ENCODE peak calls at places on chromosomes 12 and 14, in four cellular contexts. Y is head of caudate nucleus, V is stomach, W is sciatic nerve. U is an unnamed sample.
A peak's percentile ranks its signal among the peaks of the same experiment; 100 is the strongest.

GRCh38 chr12:96425973-96426372 is 25.7 kb upstream of the CDK17 start:
- DNase-seq in Y (no peak), V (no peak), W (no peak), U (no peak)

GRCh38 chr12:56935157-56935556 is 949 bp upstream of the SDR9C7 start:
- DNase-seq in Y (no peak), V (no peak), W (no peak), U (no peak)

GRCh38 chr12:108418162-108418561 is 79.1 kb upstream of the CMKLR1 start:
- DNase-seq in Y (no peak), V (no peak), W (no peak), U (no peak)

GRCh38 chr12:32171211-32171610 is 64.6 kb downstream of the BICD1 start:
- DNase-seq in Y (no peak), V (no peak), W (no peak), U (no peak)

GRCh38 chr12:49503674-49504180 is 35.1 kb upstream of the KCNH3 start:
- DNase-seq in Y (no peak), V (peak; percentile 70), W (no peak), U (no peak)

GRCh38 chr12:131832393-131833231 is 4.4 kb downstream of the MMP17 start:
- DNase-seq in Y (peak; percentile 80), V (no peak), W (peak; percentile 84), U (no peak)

GRCh38 chr12:27771470-27772327 is 8.3 kb upstream of the KLHL42 start:
- DNase-seq in Y (no peak), V (no peak), W (no peak), U (no peak)

GRCh38 chr14:58014778-58015177 is 137.2 kb downstream of the ARMH4 start:
- DNase-seq in Y (no peak), V (no peak), W (no peak), U (no peak)

GRCh38 chr12:54262403-54262925 is 17.5 kb downstream of the CBX5 start:
- DNase-seq in Y (no peak), V (no peak), W (no peak), U (no peak)

GRCh38 chr12:116385486-116386217 is 108.2 kb upstream of the MED13L start:
- DNase-seq in Y (no peak), V (no peak), W (no peak), U (no peak)

GRCh38 chr12:127351481-127352010 is 915.4 kb upstream of the TMEM132C start:
- DNase-seq in Y (no peak), V (no peak), W (no peak), U (no peak)

GRCh38 chr12:75818863-75819262 is 212.7 kb downstream of the PHLDA1 start:
- DNase-seq in Y (no peak), V (no peak), W (no peak), U (no peak)

GRCh38 chr14:22848391-22849164 is 12.2 kb downstream of the MMP14 start:
- DNase-seq in Y (no peak), V (peak; percentile 44), W (peak; percentile 86), U (peak; percentile 28)

GRCh38 chr12:81077686-81078441 is at the start of gene ACSS3:
- DNase-seq in Y (peak; percentile 44), V (peak; percentile 26), W (peak; percentile 79), U (no peak)

GRCh38 chr14:26554069-26554772 is 43.6 kb downstream of the NOVA1 start:
- DNase-seq in Y (no peak), V (no peak), W (no peak), U (no peak)

GRCh38 chr12:52691076-52691764 is 11.0 kb upstream of the KRT1 start:
- DNase-seq in Y (no peak), V (no peak), W (no peak), U (no peak)

GRCh38 chr12:84732941-84733340 is 179.7 kb downstream of the SLC6A15 start:
- DNase-seq in Y (no peak), V (no peak), W (no peak), U (no peak)

GRCh38 chr12:13124661-13125505 is 21.4 kb upstream of the GSG1 start:
- DNase-seq in Y (no peak), V (no peak), W (no peak), U (no peak)

GRCh38 chr12:21677622-21678277 is 20.1 kb upstream of the LDHB start:
- DNase-seq in Y (no peak), V (no peak), W (no peak), U (no peak)

GRCh38 chr14:33363687-33364086 is 425.0 kb downstream of the NPAS3 start:
- DNase-seq in Y (no peak), V (no peak), W (no peak), U (no peak)

GRCh38 chr12:103956515-103957027 is 9.1 kb upstream of the TDG start:
- DNase-seq in Y (no peak), V (no peak), W (no peak), U (no peak)

GRCh38 chr14:26138764-26139445 is 458.9 kb downstream of the NOVA1 start:
- DNase-seq in Y (no peak), V (no peak), W (no peak), U (no peak)

GRCh38 chr12:109581856-109582255 is 8.3 kb downstream of the MVK start:
- DNase-seq in Y (no peak), V (no peak), W (no peak), U (no peak)

GRCh38 chr12:48118491-48118890 is 673 bp upstream of the PFKM start:
- DNase-seq in Y (no peak), V (no peak), W (no peak), U (no peak)

GRCh38 chr14:92565040-92565717 is 51.6 kb downstream of the RIN3 start:
- DNase-seq in Y (no peak), V (no peak), W (no peak), U (no peak)

GRCh38 chr14:102878970-102879460 is 43.4 kb upstream of the AMN start:
- DNase-seq in Y (no peak), V (no peak), W (no peak), U (no peak)

GRCh38 chr12:52201520-52201839 is 9.7 kb upstream of the KRT80 start:
- DNase-seq in Y (no peak), V (no peak), W (no peak), U (no peak)

GRCh38 chr14:50677527-50678063 is 9.5 kb upstream of the SAV1 start:
- DNase-seq in Y (no peak), V (no peak), W (no peak), U (no peak)

GRCh38 chr14:93337143-93337753 is 4.4 kb upstream of the BTBD7 start:
- DNase-seq in Y (no peak), V (no peak), W (no peak), U (no peak)

GRCh38 chr12:72472350-72472749 is 200.2 kb downstream of the TRHDE start:
- DNase-seq in Y (no peak), V (no peak), W (no peak), U (no peak)

GRCh38 chr12:15446798-15447197 is 124.5 kb downstream of the PTPRO start:
- DNase-seq in Y (peak; percentile 28), V (no peak), W (no peak), U (no peak)

GRCh38 chr14:105532735-105533141 is 6.4 kb downstream of the TMEM121 start:
- DNase-seq in Y (no peak), V (no peak), W (no peak), U (no peak)

GRCh38 chr14:35341454-35342159 is 49.4 kb downstream of the PSMA6 start:
- DNase-seq in Y (peak; percentile 99), V (peak; percentile 99), W (peak; percentile 94), U (peak; percentile 98)

U was measured in substantia nigra.